ENCODE peak calls at places on chromosomes 1 and 21, in five cellular contexts. K is HepG2, J is HCT116, U is GM12878, N is K562. S is an unnamed sample.
A peak's percentile ranks its signal among the peaks of the same experiment; 100 is the strongest.

GRCh38 chr1:29964718-29965533 is 728.6 kb downstream of the PTPRU start:
- DNase-seq in K (no peak), J (no peak), U (no peak), N (no peak), S (no peak)

GRCh38 chr1:21536223-21536622 is 27.0 kb downstream of the ALPL start:
- DNase-seq in K (no peak), J (no peak), U (no peak), N (no peak), S (no peak)

GRCh38 chr1:6239950-6240768 is 3.8 kb upstream of the HES3 start:
- DNase-seq in K (peak; percentile 88), J (no peak), U (no peak), N (no peak), S (no peak)

GRCh38 chr1:73765551-73766233 is 432.3 kb downstream of the LRRIQ3 start:
- DNase-seq in K (no peak), J (no peak), U (no peak), N (no peak), S (no peak)

GRCh38 chr1:147719029-147719703 is 41.2 kb downstream of the GJA5 start:
- DNase-seq in K (peak; percentile 46), J (no peak), U (no peak), N (no peak), S (no peak)

GRCh38 chr1:116345830-116346229 is 27.2 kb upstream of the ATP1A1 start:
- DNase-seq in K (no peak), J (no peak), U (no peak), N (no peak), S (peak; percentile 20)

GRCh38 chr1:116311756-116312691 is 61.0 kb upstream of the ATP1A1 start:
- DNase-seq in K (peak; percentile 84), J (no peak), U (no peak), N (no peak), S (no peak)

GRCh38 chr1:248863011-248863881 is 4.4 kb upstream of the ZNF692 start:
- DNase-seq in K (peak; percentile 62), J (no peak), U (no peak), N (peak; percentile 67), S (peak; percentile 90)

GRCh38 chr21:38561205-38561604 is 62.9 kb upstream of the ERG start:
- DNase-seq in K (no peak), J (no peak), U (no peak), N (no peak), S (no peak)

GRCh38 chr1:158112994-158113758 is 67.5 kb upstream of the CD1D start:
- DNase-seq in K (no peak), J (no peak), U (no peak), N (no peak), S (peak; percentile 59)

GRCh38 chr1:245622332-245623014 is 467.7 kb downstream of the KIF26B start:
- DNase-seq in K (no peak), J (no peak), U (no peak), N (no peak), S (no peak)

GRCh38 chr1:19450811-19451564 is 34.4 kb downstream of the CAPZB start:
- DNase-seq in K (no peak), J (peak; percentile 37), U (no peak), N (no peak), S (peak; percentile 46)

GRCh38 chr1:73627723-73628122 is 570.3 kb downstream of the LRRIQ3 start:
- DNase-seq in K (no peak), J (no peak), U (no peak), N (no peak), S (no peak)

GRCh38 chr1:154347961-154348360 is 22.6 kb downstream of the ATP8B2 start:
- DNase-seq in K (no peak), J (no peak), U (no peak), N (no peak), S (no peak)

GRCh38 chr1:93964777-93965200 is 55.6 kb upstream of the GCLM start:
- DNase-seq in K (peak; percentile 90), J (no peak), U (peak; percentile 8), N (no peak), S (no peak)

GRCh38 chr1:51235611-51236547 is at the start of gene RNF11:
- DNase-seq in K (peak; percentile 68), J (peak; percentile 64), U (peak; percentile 54), N (peak; percentile 96), S (peak; percentile 96)

GRCh38 chr1:94384485-94385353 is 33.5 kb upstream of the ABCD3 start:
- DNase-seq in K (peak; percentile 83), J (no peak), U (no peak), N (no peak), S (peak; percentile 24)

GRCh38 chr1:20787775-20788488 is 825 bp upstream of the HP1BP3 start:
- DNase-seq in K (peak; percentile 60), J (no peak), U (no peak), N (peak; percentile 58), S (peak; percentile 34)

GRCh38 chr1:201737350-201738060 is 91.5 kb upstream of the IPO9 start:
- DNase-seq in K (no peak), J (no peak), U (no peak), N (no peak), S (no peak)

GRCh38 chr1:177069489-177069888 is 95.0 kb downstream of the ASTN1 start:
- DNase-seq in K (no peak), J (no peak), U (no peak), N (no peak), S (no peak)

GRCh38 chr21:31728952-31729351 is 3.0 kb downstream of the SCAF4 start:
- DNase-seq in K (no peak), J (no peak), U (no peak), N (no peak), S (no peak)

GRCh38 chr1:198711837-198712236 is 73.0 kb downstream of the PTPRC start:
- DNase-seq in K (no peak), J (no peak), U (no peak), N (no peak), S (no peak)

GRCh38 chr1:210321131-210321530 is 7.6 kb upstream of the HHAT start:
- DNase-seq in K (no peak), J (no peak), U (no peak), N (no peak), S (no peak)

GRCh38 chr1:41862411-41863221 is 56.1 kb downstream of the HIVEP3 start:
- DNase-seq in K (no peak), J (peak; percentile 83), U (no peak), N (no peak), S (no peak)

GRCh38 chr1:17919525-17920439 is 164.6 kb downstream of the ACTL8 start:
- DNase-seq in K (no peak), J (peak; percentile 19), U (no peak), N (peak; percentile 52), S (peak; percentile 78)

GRCh38 chr1:81781749-81782148 is 19.0 kb upstream of the ADGRL2 start:
- DNase-seq in K (no peak), J (no peak), U (no peak), N (no peak), S (no peak)

GRCh38 chr1:91735266-91735845 is 150.6 kb downstream of the TGFBR3 start:
- DNase-seq in K (peak; percentile 35), J (no peak), U (no peak), N (no peak), S (no peak)

GRCh38 chr1:240415532-240415931 is 196.4 kb downstream of the GREM2 start:
- DNase-seq in K (no peak), J (no peak), U (no peak), N (no peak), S (no peak)

GRCh38 chr1:34701326-34702129 is 53.3 kb upstream of the GJB5 start:
- DNase-seq in K (no peak), J (no peak), U (no peak), N (no peak), S (peak; percentile 52)

GRCh38 chr1:32337855-32338636 is 2.0 kb upstream of the MARCKSL1 start:
- DNase-seq in K (peak; percentile 76), J (no peak), U (peak; percentile 66), N (no peak), S (no peak)

GRCh38 chr1:160951443-160952128 is 3.0 kb downstream of the ITLN2 start:
- DNase-seq in K (peak; percentile 35), J (peak; percentile 27), U (peak; percentile 40), N (peak; percentile 66), S (peak; percentile 46)

GRCh38 chr1:981491-981954 is 370 bp downstream of the PERM1 start:
- DNase-seq in K (no peak), J (no peak), U (no peak), N (no peak), S (no peak)

GRCh38 chr1:176066709-176067108 is 140.4 kb downstream of the COP1 start:
- DNase-seq in K (no peak), J (no peak), U (no peak), N (no peak), S (no peak)

GRCh38 chr1:176073524-176074157 is 133.4 kb downstream of the COP1 start:
- DNase-seq in K (peak; percentile 57), J (peak; percentile 52), U (peak; percentile 7), N (peak; percentile 54), S (peak; percentile 57)

GRCh38 chr1:176068256-176068655 is 138.8 kb downstream of the COP1 start:
- DNase-seq in K (no peak), J (no peak), U (no peak), N (no peak), S (no peak)
- TF ChIP-seq ZBTB33 in K (no peak), J (no peak), U (no peak), N (no peak), S (no peak)

DNA sequence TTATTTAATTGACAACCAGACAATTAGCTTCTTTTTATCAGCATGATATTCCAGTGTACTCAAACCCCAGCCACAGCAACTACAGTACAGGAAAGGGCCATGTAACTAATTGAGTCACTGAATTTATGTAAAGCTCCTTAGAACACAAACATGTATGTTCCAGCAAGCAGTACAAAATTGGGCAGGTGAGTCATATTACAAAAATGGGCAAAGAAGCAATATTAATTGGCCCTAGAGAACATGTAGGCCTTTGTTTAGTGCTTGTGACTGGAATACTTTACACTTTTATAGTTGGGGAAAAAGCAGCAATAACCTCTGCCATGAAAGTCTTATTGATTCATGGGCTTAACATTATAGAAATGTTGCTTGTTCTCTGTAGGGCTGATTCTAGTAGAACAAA is 31.8 kb downstream of the CLEC20A start:
- DNase-seq in K (no peak), J (no peak), U (no peak), N (no peak), S (no peak)
- H3K9ac ChIP-seq in K (no peak overlapping the region), J (no peak overlapping the region), U (no peak overlapping the region), N (no peak overlapping the region), S (no peak overlapping the region)

DNA sequence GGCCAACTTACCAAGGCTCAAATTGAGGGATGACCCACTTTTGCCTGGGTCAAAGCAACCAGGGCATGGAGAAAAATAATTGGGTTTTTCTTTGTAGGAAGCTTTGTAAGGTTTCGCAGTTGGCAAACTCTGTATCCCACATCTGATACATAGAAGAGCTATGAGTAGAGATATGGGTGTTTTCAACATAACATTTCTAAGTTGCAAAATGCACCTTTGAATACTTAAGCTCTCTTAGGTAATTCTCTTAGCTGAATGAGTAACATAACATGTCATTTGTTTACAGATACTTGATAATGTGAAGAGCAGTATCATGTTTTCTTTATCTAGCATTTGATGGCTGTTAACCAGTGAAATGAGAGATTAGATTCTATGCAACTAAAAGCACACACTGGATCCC is 21.5 kb downstream of the RAVER2 start:
- DNase-seq in K (no peak), J (no peak), U (no peak), N (no peak), S (no peak)
- TF ChIP-seq ZBTB33 in K (no peak), J (no peak), U (no peak), N (no peak), S (no peak)

DNA sequence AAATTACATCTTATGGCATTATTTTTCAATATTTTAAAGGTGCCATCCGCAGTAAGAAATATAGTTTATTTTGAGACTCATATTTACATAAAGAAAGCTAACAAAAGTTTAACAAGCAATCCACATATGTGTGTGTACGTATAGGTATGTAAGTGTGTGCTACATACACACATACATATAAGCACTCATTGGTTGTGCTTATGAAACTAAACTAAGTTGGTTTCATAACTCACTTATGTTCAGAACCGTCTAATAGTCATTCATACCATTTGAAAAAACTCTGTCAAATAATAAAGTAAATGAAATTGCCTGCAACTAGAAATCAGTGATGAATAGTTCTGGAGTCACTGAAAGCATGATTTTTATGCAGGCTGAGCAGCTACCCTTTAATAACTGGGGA is 14.1 kb downstream of the TATDN3 start:
- DNase-seq in K (no peak), J (no peak), U (no peak), N (no peak), S (no peak)
- H3K9ac ChIP-seq in K (no peak overlapping the region), J (no peak overlapping the region), U (no peak overlapping the region), N (no peak overlapping the region), S (no peak overlapping the region)

S was measured in SK-N-SH.